ENCODE peak calls at places on chromosomes 2 and 18, in eight cellular contexts. T, C, H, X, B, R, W and O are unnamed samples.

GRCh38 chr18:7902399-7902839 is 335.3 kb downstream of the PTPRM start:
- DNase-seq in T (no peak), C (no peak), H (peak), X (no peak), B (no peak), R (no peak), W (no peak), O (no peak)

GRCh38 chr18:8794133-8794986 is 89.0 kb downstream of the MTCL1 start:
- DNase-seq in T (peak), C (peak), H (no peak), X (no peak), B (no peak), R (no peak), W (no peak), O (no peak)

GRCh38 chr2:214706986-214707385 is 102.5 kb downstream of the BARD1 start:
- DNase-seq in T (no peak), C (no peak), H (no peak), X (no peak), B (peak), R (no peak), W (no peak), O (no peak)

GRCh38 chr2:20469595-20469994 is 22.7 kb downstream of the RHOB start:
- DNase-seq in T (no peak), C (peak), H (no peak), X (no peak), B (peak), R (no peak), W (no peak), O (no peak)

GRCh38 chr18:52312321-52312720 is 27.7 kb upstream of the DCC start:
- DNase-seq in T (no peak), C (peak), H (no peak), X (no peak), B (no peak), R (no peak), W (no peak), O (no peak)

GRCh38 chr18:50839341-50839740 is 19.5 kb upstream of the MRO start:
- DNase-seq in T (no peak), C (no peak), H (no peak), X (no peak), B (no peak), R (no peak), W (no peak), O (no peak)

GRCh38 chr2:101152195-101153076 is 1.3 kb upstream of the TBC1D8 start:
- DNase-seq in T (peak), C (peak), H (no peak), X (no peak), B (peak), R (peak), W (no peak), O (peak)

GRCh38 chr2:228657807-228658402 is 476.4 kb upstream of the SPHKAP start:
- DNase-seq in T (peak), C (peak), H (no peak), X (no peak), B (no peak), R (peak), W (no peak), O (no peak)

GRCh38 chr2:240987588-240987987 is 10.8 kb upstream of the SNED1 start:
- DNase-seq in T (no peak), C (no peak), H (no peak), X (no peak), B (no peak), R (no peak), W (no peak), O (no peak)

GRCh38 chr2:171141320-171141719 is 19.4 kb downstream of the TLK1 start:
- DNase-seq in T (no peak), C (no peak), H (no peak), X (no peak), B (no peak), R (no peak), W (no peak), O (no peak)

GRCh38 chr2:235685024-235685721 is 191.3 kb downstream of the AGAP1 start:
- DNase-seq in T (no peak), C (no peak), H (no peak), X (no peak), B (no peak), R (peak), W (no peak), O (no peak)

GRCh38 chr18:74933930-74934329 is 275.0 kb downstream of the PTGR3 start:
- DNase-seq in T (no peak), C (no peak), H (no peak), X (no peak), B (no peak), R (no peak), W (no peak), O (no peak)

GRCh38 chr2:215140166-215140707 is 1.8 kb upstream of the ABCA12 start:
- DNase-seq in T (no peak), C (no peak), H (no peak), X (no peak), B (no peak), R (no peak), W (no peak), O (no peak)

GRCh38 chr18:11320981-11321380 is 171.6 kb upstream of the PIEZO2 start:
- DNase-seq in T (no peak), C (no peak), H (no peak), X (peak), B (no peak), R (peak), W (no peak), O (no peak)

GRCh38 chr2:237475704-237476107 is 11.3 kb upstream of the MLPH start:
- DNase-seq in T (no peak), C (peak), H (no peak), X (no peak), B (no peak), R (no peak), W (peak), O (no peak)

GRCh38 chr2:207282916-207283315 is 117.2 kb upstream of the KLF7 start:
- DNase-seq in T (no peak), C (no peak), H (no peak), X (no peak), B (no peak), R (no peak), W (no peak), O (no peak)

GRCh38 chr18:63511285-63511684 is 30.9 kb upstream of the SERPINB12 start:
- DNase-seq in T (peak), C (peak), H (peak), X (peak), B (no peak), R (peak), W (no peak), O (no peak)

GRCh38 chr2:233088598-233089345 is 28.6 kb downstream of the INPP5D start:
- DNase-seq in T (no peak), C (no peak), H (no peak), X (no peak), B (peak), R (no peak), W (no peak), O (no peak)

GRCh38 chr2:14350856-14351255 is 281.7 kb upstream of the LRATD1 start:
- DNase-seq in T (no peak), C (no peak), H (no peak), X (no peak), B (no peak), R (no peak), W (no peak), O (no peak)

GRCh38 chr2:12733846-12734245 is 17.1 kb downstream of the TRIB2 start:
- DNase-seq in T (no peak), C (no peak), H (no peak), X (no peak), B (peak), R (no peak), W (no peak), O (no peak)

GRCh38 chr2:47160207-47160606 is 5.1 kb upstream of the STPG4 start:
- DNase-seq in T (no peak), C (peak), H (no peak), X (no peak), B (no peak), R (no peak), W (no peak), O (no peak)

GRCh38 chr2:190277234-190278112 is 42.2 kb downstream of the HIBCH start:
- DNase-seq in T (peak), C (no peak), H (no peak), X (peak), B (no peak), R (peak), W (peak), O (no peak)

GRCh38 chr2:8395718-8396117 is 286.1 kb upstream of the ID2 start:
- DNase-seq in T (no peak), C (no peak), H (no peak), X (no peak), B (no peak), R (no peak), W (no peak), O (no peak)

GRCh38 chr2:137706786-137707613 is 257.3 kb upstream of the HNMT start:
- DNase-seq in T (no peak), C (no peak), H (no peak), X (no peak), B (no peak), R (peak), W (no peak), O (no peak)

GRCh38 chr2:96665083-96665569 is 22.6 kb downstream of the FER1L5 start:
- DNase-seq in T (peak), C (peak), H (peak), X (peak), B (no peak), R (no peak), W (no peak), O (no peak)

GRCh38 chr2:217903859-217904613 is 98.8 kb downstream of the TNS1 start:
- DNase-seq in T (no peak), C (no peak), H (no peak), X (no peak), B (peak), R (no peak), W (no peak), O (no peak)

GRCh38 chr2:168166902-168167510 is 80.4 kb downstream of the STK39 start:
- DNase-seq in T (peak), C (peak), H (no peak), X (no peak), B (no peak), R (no peak), W (no peak), O (no peak)

GRCh38 chr2:217958206-217958888 is 44.4 kb downstream of the TNS1 start:
- DNase-seq in T (no peak), C (no peak), H (no peak), X (no peak), B (no peak), R (no peak), W (no peak), O (no peak)

GRCh38 chr2:76672798-76673197 is 849.4 kb downstream of the LRRTM4 start:
- DNase-seq in T (no peak), C (no peak), H (no peak), X (no peak), B (no peak), R (no peak), W (no peak), O (no peak)

GRCh38 chr2:232838406-232838874 is 31.6 kb upstream of the SNORC start:
- DNase-seq in T (no peak), C (peak), H (no peak), X (no peak), B (no peak), R (peak), W (peak), O (no peak)

GRCh38 chr2:105519516-105519915 is 120.7 kb upstream of the FHL2 start:
- DNase-seq in T (no peak), C (no peak), H (no peak), X (no peak), B (no peak), R (no peak), W (no peak), O (no peak)
- TF ChIP-seq CTCF in T (no peak), C (no peak), H (peak), X (no peak), B (no peak), R (no peak), W (no peak), O (no peak)

DNA sequence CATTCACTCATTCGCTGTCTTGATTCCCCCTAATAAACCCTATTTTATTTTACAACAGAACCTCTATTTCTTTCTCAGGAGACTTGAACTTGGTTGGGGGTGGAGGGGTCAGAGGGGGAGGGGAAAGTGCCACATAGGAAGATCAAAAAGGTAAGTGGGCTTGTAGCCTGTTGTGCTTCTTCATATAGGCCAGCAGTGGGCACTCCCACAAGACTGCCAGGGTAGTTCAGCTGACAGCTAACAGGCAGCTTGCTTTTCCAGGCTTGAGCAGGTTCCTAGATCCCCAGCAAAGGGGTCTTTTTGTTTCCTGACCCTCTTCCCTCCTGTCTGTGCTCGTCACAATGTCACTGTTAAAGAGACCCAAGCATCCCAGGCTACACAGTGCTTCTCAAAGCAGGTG is 829 bp upstream of the KIAA2012 start:
- DNase-seq in T (no peak), C (no peak), H (no peak), X (no peak), B (no peak), R (no peak), W (peak), O (no peak)
- TF ChIP-seq CTCF in T (peak), C (peak), H (peak), X (peak), B (no peak), R (peak), W (peak), O (no peak)

DNA sequence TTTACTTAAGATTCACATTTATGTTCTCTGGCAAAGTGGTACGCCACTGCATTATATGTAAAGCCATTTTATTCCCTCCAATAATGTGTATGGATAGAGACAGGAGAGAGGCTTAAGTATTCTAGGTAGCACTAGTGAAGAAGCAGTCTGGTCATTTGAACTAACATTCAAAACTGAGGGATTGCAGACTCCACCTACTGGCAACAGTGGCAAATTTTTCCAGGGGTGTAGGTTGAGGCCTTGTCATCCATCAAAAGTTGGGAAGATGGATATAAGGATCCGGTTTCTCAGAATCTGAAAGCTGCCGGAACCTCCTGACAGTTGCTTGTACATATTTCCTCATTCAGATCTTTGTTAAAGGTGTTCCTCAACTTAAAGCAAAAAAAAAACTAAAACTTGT is 465.5 kb upstream of the FSHR start:
- DNase-seq in T (no peak), C (no peak), H (no peak), X (no peak), B (no peak), R (no peak), W (no peak), O (no peak)
- TF ChIP-seq CTCF in T (no peak), C (peak), H (no peak), X (no peak), B (no peak), R (peak), W (no peak), O (peak)

GRCh38 chr2:62554440-62554839 is 48.4 kb upstream of the TMEM17 start:
- DNase-seq in T (no peak), C (no peak), H (no peak), X (no peak), B (no peak), R (no peak), W (no peak), O (no peak)
- TF ChIP-seq CTCF in T (no peak), C (no peak), H (no peak), X (no peak), B (no peak), R (no peak), W (no peak), O (no peak)

GRCh38 chr2:84865181-84865783 is 15.6 kb downstream of the TRABD2A start:
- DNase-seq in T (no peak), C (peak), H (no peak), X (no peak), B (no peak), R (peak), W (no peak), O (no peak)
- TF ChIP-seq CTCF in T (peak), C (peak), H (peak), X (peak), B (no peak), R (peak), W (peak), O (no peak)